ENCODE peak calls at places on chromosomes 13 and 19, in ten cellular contexts. H is HTR-8/SVneo; Z is transverse colon; S is stimulated activated CD8-positive, alpha-beta memory T cell treated with anti-CD3 and anti-CD28 coated beads, Interleukin-7, amount 100 ng/mL, for 1 hour; I is activated naive CD4-positive, alpha-beta T cell treated with Interleukin-2 at 50 U/mL for 16 hours; Q is NAMALWA; W is choroid plexus epithelial cell; E is SHP77 treated with DMSO at 0.1 percent for 48 hours; D is non-pigmented ciliary epithelial cell; G is GM18507. L is an unnamed sample.

GRCh38 chr19:17775245-17775927 is 19.6 kb upstream of the B3GNT3 start:
- DNase-seq in I (peak), G (no peak), Q (peak), E (no peak), S (no peak), W (peak), D (no peak), H (peak), Z (peak), L (no peak)

GRCh38 chr19:18851673-18852325 is 20.0 kb downstream of the UPF1 start:
- DNase-seq in Z (no peak), S (no peak), E (no peak), I (no peak), H (no peak), D (no peak), Q (no peak), W (no peak), G (no peak), L (no peak)

GRCh38 chr19:46919324-46919723 is 58.5 kb downstream of the ARHGAP35 start:
- DNase-seq in D (no peak), E (no peak), S (no peak), H (no peak), W (peak), Z (no peak), Q (no peak), I (no peak), G (no peak), L (no peak)

GRCh38 chr19:2720777-2721569 is at the start of gene DIRAS1:
- DNase-seq in Z (no peak), Q (no peak), E (no peak), I (no peak), D (no peak), G (no peak), W (no peak), S (no peak), H (no peak), L (no peak)

GRCh38 chr19:56136362-56136761 is 4.7 kb upstream of the ZNF444 start:
- DNase-seq in E (no peak), H (no peak), I (no peak), W (peak), D (no peak), Q (no peak), S (no peak), G (no peak), Z (no peak), L (no peak)

GRCh38 chr13:111906816-111907215 is 160.1 kb upstream of the SOX1 start:
- DNase-seq in W (no peak), I (no peak), D (no peak), S (no peak), H (no peak), Z (no peak), E (no peak), Q (no peak), G (no peak), L (no peak)

GRCh38 chr19:35801828-35802227 is 10.8 kb downstream of the PRODH2 start:
- DNase-seq in H (no peak), Q (no peak), D (no peak), W (no peak), E (no peak), S (no peak), G (no peak), Z (no peak), I (no peak), L (no peak)

GRCh38 chr13:41613984-41614581 is 156.7 kb downstream of the RGCC start:
- DNase-seq in D (peak), H (no peak), W (peak), G (no peak), S (no peak), E (no peak), I (no peak), Q (no peak), Z (no peak), L (peak)

GRCh38 chr19:35318679-35319448 is 10.1 kb upstream of the CD22 start:
- DNase-seq in E (no peak), D (no peak), G (no peak), W (peak), H (peak), Q (no peak), Z (peak), I (no peak), S (no peak), L (peak)

GRCh38 chr13:106499905-106500304 is 35.6 kb downstream of the EFNB2 start:
- DNase-seq in H (no peak), E (no peak), D (no peak), Q (no peak), S (no peak), Z (no peak), I (no peak), W (peak), G (no peak), L (no peak)

GRCh38 chr13:62847520-62847919 is 1431.9 kb upstream of the PCDH20 start:
- DNase-seq in W (no peak), D (no peak), I (no peak), Z (no peak), H (no peak), E (no peak), S (no peak), Q (no peak), G (no peak), L (no peak)

GRCh38 chr19:6044056-6044805 is 66.1 kb downstream of the RFX2 start:
- DNase-seq in E (no peak), Z (no peak), Q (no peak), I (no peak), G (no peak), H (no peak), S (no peak), D (no peak), W (no peak), L (no peak)

GRCh38 chr13:33016414-33017409 is at the start of gene KL:
- DNase-seq in S (no peak), W (no peak), D (no peak), E (no peak), Q (no peak), H (no peak), Z (peak), G (no peak), I (no peak), L (no peak)

GRCh38 chr13:34153428-34154180 is 335.7 kb downstream of the RFC3 start:
- DNase-seq in D (no peak), W (no peak), Q (no peak), H (no peak), E (no peak), Z (no peak), S (no peak), I (no peak), G (no peak), L (no peak)

GRCh38 chr13:114185182-114185971 is 6.3 kb downstream of the CFAP97D2 start:
- DNase-seq in D (no peak), Z (no peak), W (no peak), S (no peak), E (no peak), G (no peak), I (no peak), H (no peak), Q (no peak), L (no peak)

GRCh38 chr13:27474751-27475268 is 24.4 kb upstream of the MTIF3 start:
- DNase-seq in D (no peak), S (no peak), W (no peak), Q (no peak), G (no peak), E (no peak), I (no peak), H (no peak), Z (no peak), L (no peak)

L was measured in ovary.